ENCODE peak calls at places on chromosome 12, in seven cellular contexts. P is IMR-90, D is tibial nerve, A is upper lobe of right lung, T is tibial artery, E is HepG2, R is right lobe of liver. C is an unnamed sample. For H3K4me1, the result is how much of the 10 kb centered on the place peaks cover.

GRCh38 chr12:113932411-113933196 is 33.5 kb downstream of the RBM19 start:
- DNase-seq in P (peak), D (no peak), A (no peak), T (no peak), E (peak), R (peak), C (peak)

GRCh38 chr12:60255044-60255443 is 659.2 kb downstream of the SLC16A7 start:
- DNase-seq in P (no peak), D (no peak), A (no peak), T (no peak), E (no peak), R (no peak), C (no peak)

GRCh38 chr12:123453165-123453564 is 4.8 kb upstream of the SNRNP35 start:
- DNase-seq in P (no peak), D (no peak), A (no peak), T (no peak), E (no peak), R (peak), C (no peak)

GRCh38 chr12:4987076-4987775 is 56.5 kb upstream of the KCNA5 start:
- DNase-seq in P (no peak), D (no peak), A (no peak), T (no peak), E (no peak), R (no peak), C (no peak)

GRCh38 chr12:90899456-90900182 is 55.4 kb downstream of the CCER1 start:
- DNase-seq in P (peak), D (no peak), A (no peak), T (no peak), E (no peak), R (no peak), C (no peak)

GRCh38 chr12:1593232-1594044 is 943 bp downstream of the FBXL14 start:
- DNase-seq in P (no peak), D (no peak), A (peak), T (peak), E (no peak), R (peak), C (peak)

GRCh38 chr12:104930388-104931326 is 27.4 kb downstream of the SLC41A2 start:
- DNase-seq in P (peak), D (no peak), A (no peak), T (no peak), E (peak), R (no peak), C (no peak)

GRCh38 chr12:116466536-116466935 is 92.6 kb upstream of the MAP1LC3B2 start:
- DNase-seq in P (peak), D (no peak), A (peak), T (no peak), E (no peak), R (no peak), C (no peak)

GRCh38 chr12:1443421-1444141 is 150.8 kb downstream of the FBXL14 start:
- DNase-seq in P (peak), D (no peak), A (no peak), T (no peak), E (no peak), R (no peak), C (no peak)

GRCh38 chr12:112824701-112825100 is 33.2 kb downstream of the RPH3A start:
- DNase-seq in P (no peak), D (no peak), A (no peak), T (no peak), E (no peak), R (no peak), C (no peak)

GRCh38 chr12:3061129-3061857 is 15.9 kb upstream of the TSPAN9 start:
- DNase-seq in P (peak), D (no peak), A (no peak), T (no peak), E (no peak), R (no peak), C (no peak)

GRCh38 chr12:83092101-83092500 is 405.4 kb downstream of the TMTC2 start:
- DNase-seq in P (no peak), D (no peak), A (no peak), T (no peak), E (no peak), R (no peak), C (no peak)

GRCh38 chr12:71007736-71008449 is 87.4 kb upstream of the PTPRR start:
- DNase-seq in P (no peak), D (no peak), A (no peak), T (no peak), E (no peak), R (no peak), C (no peak)

GRCh38 chr12:98440165-98440581 is 75.2 kb upstream of the TMPO start:
- DNase-seq in P (peak), D (peak), A (no peak), T (peak), E (no peak), R (no peak), C (peak)

GRCh38 chr12:116633515-116633914 is 74.3 kb downstream of the MAP1LC3B2 start:
- DNase-seq in P (no peak), D (no peak), A (no peak), T (no peak), E (no peak), R (no peak), C (no peak)

GRCh38 chr12:115163710-115164109 is 479.7 kb upstream of the TBX3 start:
- DNase-seq in P (no peak), D (no peak), A (no peak), T (no peak), E (no peak), R (no peak), C (no peak)

GRCh38 chr12:109910969-109911348 is 10.9 kb downstream of the TCHP start:
- DNase-seq in P (peak), D (no peak), A (no peak), T (no peak), E (peak), R (peak), C (no peak)

GRCh38 chr12:93667672-93668071 is 9.5 kb upstream of the CRADD start:
- DNase-seq in P (peak), D (no peak), A (no peak), T (no peak), E (no peak), R (no peak), C (no peak)

GRCh38 chr12:54135621-54136027 is 53.2 kb downstream of the SMUG1 start:
- DNase-seq in P (no peak), D (no peak), A (no peak), T (no peak), E (peak), R (no peak), C (no peak)

GRCh38 chr12:124682425-124683329 is 115.3 kb upstream of the NCOR2 start:
- DNase-seq in P (no peak), D (no peak), A (no peak), T (no peak), E (no peak), R (no peak), C (no peak)

GRCh38 chr12:107328442-107329133 is 235.2 kb upstream of the CRY1 start:
- DNase-seq in P (peak), D (no peak), A (no peak), T (no peak), E (no peak), R (no peak), C (no peak)

GRCh38 chr12:56299308-56299852 is 750 bp downstream of the CS start:
- DNase-seq in P (peak), D (no peak), A (no peak), T (no peak), E (no peak), R (no peak), C (no peak)

GRCh38 chr12:2625267-2625666 is 169.5 kb upstream of the FKBP4 start:
- DNase-seq in P (no peak), D (no peak), A (no peak), T (no peak), E (no peak), R (no peak), C (peak)

GRCh38 chr12:92259852-92260251 is 114.2 kb upstream of the BTG1 start:
- DNase-seq in P (peak), D (no peak), A (no peak), T (no peak), E (no peak), R (no peak), C (no peak)

GRCh38 chr12:39236994-39237393 is 205.9 kb downstream of the KIF21A start:
- DNase-seq in P (no peak), D (no peak), A (no peak), T (no peak), E (no peak), R (no peak), C (no peak)

GRCh38 chr12:32993404-32993803 is 96.8 kb upstream of the PKP2 start:
- DNase-seq in P (no peak), D (no peak), A (no peak), T (no peak), E (no peak), R (no peak), C (no peak)
- TF ChIP-seq CTCF in P (no peak), D (no peak), A (no peak), T (no peak), E (no peak), R (no peak), C (no peak)

GRCh38 chr12:48106574-48107251 is 834 bp upstream of the SENP1 start:
- DNase-seq in P (peak), D (no peak), A (no peak), T (no peak), E (no peak), R (no peak), C (no peak)
- H3K4me1 ChIP-seq in P (under half), D (under half), A (under half), T (under half), E (under half), R (under half), C (under half)

GRCh38 chr12:9687228-9687627 is 17.7 kb downstream of the CLEC2D start:
- DNase-seq in P (peak), D (no peak), A (no peak), T (no peak), E (no peak), R (no peak), C (no peak)
- TF ChIP-seq CTCF in P (no peak), D (no peak), A (no peak), T (no peak), E (no peak), R (no peak), C (no peak)

GRCh38 chr12:52877242-52877641 is 27.6 kb downstream of the KRT8 start:
- DNase-seq in P (no peak), D (no peak), A (no peak), T (no peak), E (no peak), R (no peak), C (no peak)
- H3K4me1 ChIP-seq in P (under half), D (under half), A (under half), T (under half), E (half or more), R (under half), C (under half)

GRCh38 chr12:67348683-67349082 is 79.5 kb downstream of the CAND1 start:
- DNase-seq in P (no peak), D (no peak), A (no peak), T (no peak), E (no peak), R (no peak), C (no peak)
- TF ChIP-seq CTCF in P (no peak), D (no peak), A (no peak), T (no peak), E (no peak), R (no peak), C (no peak)

GRCh38 chr12:105985383-105985782 is 153.4 kb downstream of the NUAK1 start:
- DNase-seq in P (no peak), D (no peak), A (no peak), T (no peak), E (no peak), R (no peak), C (no peak)

GRCh38 chr12:105982022-105982421 is 156.7 kb downstream of the NUAK1 start:
- DNase-seq in P (no peak), D (no peak), A (peak), T (no peak), E (no peak), R (no peak), C (no peak)

GRCh38 chr12:105980533-105980932 is 158.2 kb downstream of the NUAK1 start:
- DNase-seq in P (no peak), D (no peak), A (no peak), T (no peak), E (no peak), R (no peak), C (no peak)

GRCh38 chr12:105986779-105987686 is 151.7 kb downstream of the NUAK1 start:
- DNase-seq in P (peak), D (no peak), A (no peak), T (no peak), E (no peak), R (no peak), C (no peak)

GRCh38 chr12:105983622-105984325 is 155.0 kb downstream of the NUAK1 start:
- DNase-seq in P (peak), D (no peak), A (no peak), T (no peak), E (no peak), R (no peak), C (no peak)
- H3K4me1 ChIP-seq in P (under half), D (under half), A (under half), T (under half), E (under half), R (under half), C (under half)